ENCODE peak calls at places on chromosome 9, in six cellular contexts. E is activated CD8-positive, alpha-beta memory T cell treated with anti-CD3 and anti-CD28 coated beads, Interleukin-2, amount 50 U/mL, for 48 hours; D is stimulated activated CD8-positive, alpha-beta memory T cell treated with anti-CD3 and anti-CD28 coated beads, Interleukin-7, amount 100 ng/mL, for 24 hours; C is NCI-H460; O is CD8-positive, alpha-beta memory T cell; I is H54. L is an unnamed sample.

GRCh38 chr9:128713411-128713780 is 10.5 kb downstream of the ZDHHC12 start:
- DNase-seq in O (peak; percentile 42), C (no peak), D (no peak), E (no peak), I (no peak), L (no peak)

GRCh38 chr9:83242066-83242465 is 179.1 kb upstream of the RASEF start:
- DNase-seq in E (no peak), O (no peak), C (no peak), I (no peak), D (no peak), L (no peak)

GRCh38 chr9:23829580-23830458 is 3.8 kb upstream of the ELAVL2 start:
- DNase-seq in I (no peak), D (no peak), C (no peak), E (no peak), O (no peak), L (no peak)

GRCh38 chr9:137270929-137271695 is 6.4 kb upstream of the TOR4A start:
- DNase-seq in E (no peak), I (no peak), C (no peak), D (no peak), O (no peak), L (no peak)

GRCh38 chr9:33170464-33171156 is 3.5 kb upstream of the B4GALT1 start:
- DNase-seq in I (no peak), C (no peak), E (peak; percentile 68), O (peak; percentile 64), D (no peak), L (no peak)

GRCh38 chr9:134213508-134214394 is 49.4 kb upstream of the RNU6ATAC start:
- DNase-seq in D (no peak), O (peak; percentile 30), C (no peak), I (no peak), E (no peak), L (no peak)

GRCh38 chr9:22893196-22893843 is 446.7 kb downstream of the DMRTA1 start:
- DNase-seq in I (no peak), O (no peak), C (no peak), D (no peak), E (no peak), L (no peak)

GRCh38 chr9:118059520-118060278 is 355.5 kb downstream of the TLR4 start:
- DNase-seq in C (peak; percentile 28), D (no peak), I (no peak), E (no peak), O (no peak), L (no peak)

GRCh38 chr9:130904070-130905044 is 7.7 kb upstream of the QRFP start:
- DNase-seq in I (no peak), D (no peak), E (no peak), O (no peak), C (no peak), L (no peak)

GRCh38 chr9:131854906-131855504 is 115.1 kb upstream of the RAPGEF1 start:
- DNase-seq in O (no peak), E (no peak), D (no peak), I (no peak), C (no peak), L (no peak)

L was measured in C1 segment of cervical spinal cord.